ENCODE peak calls at places on chromosomes 16 and 17, in five cellular contexts. Y is GM12878, A is SK-N-SH, H is A549, B is GM23338. O is an unnamed sample.

GRCh38 chr17:4934173-4934979 is 2.3 kb downstream of the GP1BA start:
- DNase-seq in B (peak; percentile 70), A (peak; percentile 72), Y (no peak), H (no peak), O (no peak)

GRCh38 chr17:71709271-71709670 is 411.5 kb upstream of the SOX9 start:
- DNase-seq in B (no peak), H (no peak), Y (no peak), A (no peak), O (no peak)

GRCh38 chr17:236641-237405 is 55.4 kb upstream of the DOC2B start:
- DNase-seq in Y (no peak), H (no peak), A (no peak), B (no peak), O (no peak)

GRCh38 chr17:44307387-44308186 is 814 bp upstream of the RUNDC3A start:
- DNase-seq in B (peak; percentile 82), H (peak; percentile 65), A (peak; percentile 89), Y (no peak), O (no peak)

GRCh38 chr17:33653389-33653788 is 360.3 kb upstream of the ASIC2 start:
- DNase-seq in H (no peak), A (no peak), B (no peak), Y (no peak), O (no peak)

GRCh38 chr17:39903158-39903884 is 15.1 kb downstream of the GSDMB start:
- DNase-seq in A (no peak), B (no peak), Y (no peak), H (no peak), O (no peak)

GRCh38 chr17:64270885-64271284 is 7.8 kb upstream of the TEX2 start:
- DNase-seq in B (no peak), A (no peak), H (no peak), Y (peak; percentile 34), O (no peak)

GRCh38 chr16:82432261-82432660 is 194.5 kb upstream of the CDH13 start:
- DNase-seq in A (no peak), B (no peak), Y (no peak), H (no peak), O (no peak)

GRCh38 chr17:81527591-81528383 is at the start of gene FSCN2:
- DNase-seq in H (no peak), Y (no peak), A (no peak), B (no peak), O (no peak)

GRCh38 chr17:13367154-13367553 is 234.6 kb downstream of the HS3ST3A1 start:
- DNase-seq in A (no peak), B (no peak), Y (no peak), H (no peak), O (no peak)

GRCh38 chr16:19886061-19886792 is 1.6 kb upstream of the GPRC5B start:
- DNase-seq in B (peak; percentile 91), H (peak; percentile 88), Y (peak; percentile 37), A (peak; percentile 70), O (peak; percentile 82)

GRCh38 chr16:75176926-75177325 is 28.6 kb downstream of the ZFP1 start:
- DNase-seq in H (no peak), B (no peak), Y (no peak), A (no peak), O (no peak)

GRCh38 chr17:75516255-75516618 is at the start of gene TSEN54:
- DNase-seq in H (peak; percentile 93), A (peak; percentile 100), B (peak; percentile 91), Y (peak; percentile 33), O (peak; percentile 94)

GRCh38 chr17:75518201-75518600 is 1.9 kb downstream of the TSEN54 start:
- DNase-seq in H (no peak), B (no peak), A (no peak), Y (peak; percentile 28), O (no peak)

GRCh38 chr17:75515523-75516254 is at the start of gene CASKIN2:
- DNase-seq in H (peak; percentile 94), B (peak; percentile 95), A (peak; percentile 100), Y (peak; percentile 30), O (peak; percentile 61)

GRCh38 chr17:75516619-75517276 is 420 bp downstream of the TSEN54 start:
- DNase-seq in Y (no peak), B (peak; percentile 46), H (no peak), A (no peak), O (peak; percentile 35)

DNA sequence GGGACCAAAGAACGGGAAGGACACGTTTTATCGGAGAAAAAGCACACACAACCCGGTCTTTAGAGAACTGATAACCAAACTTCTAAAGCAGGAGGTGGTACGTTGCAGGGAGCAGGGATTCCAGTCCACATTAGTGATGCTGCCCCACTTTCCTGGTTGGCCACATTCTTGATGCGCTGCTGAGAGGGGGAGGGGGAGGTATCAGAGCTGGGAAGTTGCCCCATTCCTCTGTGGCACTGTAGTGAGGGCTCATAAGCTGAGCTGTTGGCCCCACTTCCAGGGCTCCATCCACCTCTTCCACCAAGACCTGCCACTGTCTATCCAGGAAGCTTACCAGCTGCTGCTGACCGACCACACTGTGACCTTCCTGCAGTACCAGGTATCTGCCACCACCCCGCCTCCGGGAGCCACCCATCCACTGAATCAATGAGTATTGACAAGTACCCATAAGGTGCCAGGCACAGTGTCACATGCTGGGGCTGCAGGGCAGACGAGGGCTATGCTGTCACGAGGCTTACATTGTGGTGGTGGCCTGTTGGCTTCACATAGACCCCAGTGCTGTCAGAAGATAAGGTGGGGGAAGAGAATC is 1.0 kb downstream of the TSEN54 start:
- DNase-seq in B (peak; percentile 59), Y (no peak), H (no peak), A (peak; percentile 66), O (peak; percentile 25)
- TF ChIP-seq REST in B (no peak), Y (no peak), H (no peak), A (no peak), O (no peak)

DNA sequence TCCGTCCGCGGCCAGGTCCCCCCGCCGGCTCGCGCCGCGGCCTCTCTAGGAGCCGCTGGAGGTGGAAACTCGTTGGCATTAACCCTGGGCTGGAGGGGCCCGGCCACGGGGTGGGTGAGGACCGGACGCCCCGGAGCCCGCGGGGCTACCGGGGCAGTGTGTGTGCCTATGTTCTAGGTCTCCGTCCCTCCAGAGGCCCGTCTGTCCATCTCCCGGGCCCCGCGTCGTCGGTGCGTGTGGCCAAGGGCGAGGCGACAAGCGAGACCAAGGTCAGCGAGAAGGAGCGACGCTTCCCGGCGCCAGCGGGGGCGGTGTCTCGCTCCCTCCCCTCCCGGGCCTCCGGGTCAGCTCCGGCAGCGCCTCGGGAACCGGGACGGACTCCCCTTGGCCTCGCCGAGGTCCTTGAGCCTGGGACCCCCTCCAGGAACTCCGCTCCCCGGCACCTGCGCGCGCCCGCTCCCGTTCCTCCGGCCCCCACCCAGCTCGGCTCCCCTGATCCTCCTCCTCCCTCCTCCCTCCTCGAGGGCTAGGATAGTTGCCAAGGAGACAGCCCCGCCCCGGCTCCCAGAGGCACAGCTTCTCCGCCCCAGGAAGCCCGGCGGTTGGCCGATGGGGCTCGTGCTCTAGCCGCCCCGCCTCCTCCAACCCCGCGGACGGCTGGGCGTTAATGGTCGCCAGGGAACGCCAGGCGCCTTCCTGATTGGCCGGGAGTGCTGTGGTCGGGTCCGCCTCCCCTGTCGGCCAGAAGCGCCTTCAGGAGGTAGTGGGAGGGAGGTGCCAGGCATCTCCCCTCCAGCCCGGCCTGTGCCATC is 663 bp upstream of the ZNF768 start:
- DNase-seq in B (peak; percentile 99), H (peak; percentile 97), A (peak; percentile 97), Y (peak; percentile 89), O (peak; percentile 99)
- TF ChIP-seq CTCF in B (no peak), H (peak; percentile 14), A (peak; percentile 39), Y (peak; percentile 25), O (peak; percentile 4)

GRCh38 chr16:68695575-68695974 is 41.5 kb upstream of the CDH1 start:
- DNase-seq in Y (no peak), H (no peak), A (no peak), B (no peak), O (no peak)
- TF ChIP-seq REST in Y (no peak), H (no peak), A (no peak), B (no peak), O (no peak)

GRCh38 chr17:67246648-67247415 is 1.8 kb upstream of the HELZ start:
- DNase-seq in A (no peak), H (peak; percentile 77), Y (peak; percentile 89), B (peak; percentile 75), O (no peak)
- TF ChIP-seq CTCF in A (no peak), H (no peak), Y (no peak), B (peak; percentile 36), O (no peak)

GRCh38 chr16:87061521-87061920 is 255.7 kb downstream of the C16orf95 start:
- DNase-seq in B (no peak), H (no peak), Y (no peak), A (no peak), O (no peak)

GRCh38 chr16:87063543-87063942 is 253.6 kb downstream of the C16orf95 start:
- DNase-seq in A (no peak), Y (no peak), H (no peak), B (no peak), O (no peak)

GRCh38 chr16:87064731-87065720 is 252.2 kb downstream of the C16orf95 start:
- DNase-seq in A (no peak), B (no peak), Y (no peak), H (no peak), O (no peak)

GRCh38 chr16:87060026-87060986 is 256.9 kb downstream of the C16orf95 start:
- DNase-seq in Y (no peak), H (peak; percentile 16), A (no peak), B (peak; percentile 50), O (no peak)

DNA sequence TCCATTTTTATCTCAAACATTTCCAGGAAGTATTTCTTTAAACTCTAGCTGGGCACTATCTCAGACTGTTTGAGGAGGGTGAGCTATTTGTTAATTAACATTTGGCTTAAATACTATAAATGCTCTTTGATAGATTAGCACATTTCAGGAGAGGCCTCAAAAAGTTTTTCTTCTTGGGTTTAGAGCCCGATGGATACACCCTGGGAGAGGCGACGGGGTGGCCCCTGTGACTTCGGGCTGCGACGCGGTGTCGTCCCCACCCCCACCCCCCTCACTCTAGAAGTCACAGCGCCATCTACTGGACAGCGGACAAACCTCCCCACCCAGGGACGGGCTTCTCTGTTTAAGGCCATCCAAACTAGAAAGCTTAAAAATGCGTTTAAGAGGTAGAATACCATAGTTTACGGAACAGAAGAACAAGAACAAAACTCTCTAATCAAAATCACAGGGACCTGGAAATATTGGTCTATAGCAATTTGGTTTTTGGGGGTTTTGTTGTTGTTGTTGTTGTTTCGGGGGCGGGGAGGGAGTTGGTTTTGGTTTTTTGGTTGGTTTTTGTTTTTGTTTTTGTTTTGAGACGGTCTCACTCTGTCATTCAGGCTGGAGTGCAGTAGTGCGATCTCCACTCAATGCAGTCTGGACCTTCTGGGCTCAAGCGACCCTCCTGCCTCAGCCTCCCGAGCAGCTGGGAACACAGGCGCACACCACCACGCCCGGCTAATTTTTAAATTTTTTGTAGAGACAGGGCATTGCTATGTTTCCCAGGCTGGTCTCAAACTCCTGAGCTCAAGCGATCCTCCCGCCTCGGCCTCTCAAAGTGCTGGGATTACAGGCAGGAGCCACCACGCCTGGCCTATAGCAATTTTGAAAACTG is 254.4 kb downstream of the C16orf95 start:
- DNase-seq in H (peak; percentile 70), B (peak; percentile 93), A (peak; percentile 91), Y (no peak), O (peak; percentile 26)
- TF ChIP-seq REST in H (no peak), B (no peak), A (no peak), Y (no peak), O (no peak)

GRCh38 chr17:62206550-62206949 is 141.5 kb upstream of the MED13 start:
- DNase-seq in H (no peak), A (peak; percentile 35), B (no peak), Y (no peak), O (no peak)
- TF ChIP-seq CTCF in H (no peak), A (peak; percentile 11), B (no peak), Y (no peak), O (no peak)